ENCODE peak calls at places on chromosomes 5 and 9, in nine cellular contexts. One of them, this sample, is unnamed.

GRCh38 chr9:130999265-130999623 is 9.7 kb upstream of the LAMC3 start:
- DNase-seq in NCI-H1048: no peak
- DNase-seq in activated T-helper 1 cell treated with anti-CD3 and anti-CD28 coated beads, Interleukin-12 subunit alpha, Interleukin-12 subunit beta, Interleukin-2, Interleukin-4 antibody, amounts not matched to agents 30 ng/mL and 10 ng/mL and 1 ng/mL, durations not matched to agents 14 hours and 24 hours and 36 hours: no peak
- DNase-seq in heart left ventricle: no peak
- DNase-seq in GM12891: no peak
- DNase-seq in stimulated activated CD4-positive, alpha-beta T cell treated with anti-CD3 and anti-CD28 coated beads, Interleukin-1b, Interleukin-23, amount 100 ng/mL, for 4 hours: no peak
- DNase-seq in dorsolateral prefrontal cortex: no peak
- DNase-seq in gastrocnemius medialis: no peak
- DNase-seq in ecto neural progenitor cell: no peak
- DNase-seq in this sample: no peak

GRCh38 chr9:95103385-95104087 is 214.0 kb downstream of the FANCC start:
- DNase-seq in NCI-H1048: no peak
- DNase-seq in activated T-helper 1 cell treated with anti-CD3 and anti-CD28 coated beads, Interleukin-12 subunit alpha, Interleukin-12 subunit beta, Interleukin-2, Interleukin-4 antibody, amounts not matched to agents 30 ng/mL and 10 ng/mL and 1 ng/mL, durations not matched to agents 14 hours and 24 hours and 36 hours: no peak
- DNase-seq in heart left ventricle: no peak
- DNase-seq in GM12891: no peak
- DNase-seq in stimulated activated CD4-positive, alpha-beta T cell treated with anti-CD3 and anti-CD28 coated beads, Interleukin-1b, Interleukin-23, amount 100 ng/mL, for 4 hours: no peak
- DNase-seq in dorsolateral prefrontal cortex: peak; percentile 35
- DNase-seq in gastrocnemius medialis: no peak
- DNase-seq in ecto neural progenitor cell: no peak
- DNase-seq in this sample: no peak

GRCh38 chr5:137646761-137647160 is 89.1 kb downstream of the KLHL3 start:
- DNase-seq in NCI-H1048: no peak
- DNase-seq in activated T-helper 1 cell treated with anti-CD3 and anti-CD28 coated beads, Interleukin-12 subunit alpha, Interleukin-12 subunit beta, Interleukin-2, Interleukin-4 antibody, amounts not matched to agents 30 ng/mL and 10 ng/mL and 1 ng/mL, durations not matched to agents 14 hours and 24 hours and 36 hours: no peak
- DNase-seq in heart left ventricle: no peak
- DNase-seq in GM12891: no peak
- DNase-seq in stimulated activated CD4-positive, alpha-beta T cell treated with anti-CD3 and anti-CD28 coated beads, Interleukin-1b, Interleukin-23, amount 100 ng/mL, for 4 hours: no peak
- DNase-seq in dorsolateral prefrontal cortex: no peak
- DNase-seq in gastrocnemius medialis: no peak
- DNase-seq in ecto neural progenitor cell: no peak
- DNase-seq in this sample: no peak

GRCh38 chr5:14714706-14715105 is 50.2 kb downstream of the OTULIN start:
- DNase-seq in NCI-H1048: no peak
- DNase-seq in activated T-helper 1 cell treated with anti-CD3 and anti-CD28 coated beads, Interleukin-12 subunit alpha, Interleukin-12 subunit beta, Interleukin-2, Interleukin-4 antibody, amounts not matched to agents 30 ng/mL and 10 ng/mL and 1 ng/mL, durations not matched to agents 14 hours and 24 hours and 36 hours: no peak
- DNase-seq in heart left ventricle: no peak
- DNase-seq in GM12891: no peak
- DNase-seq in stimulated activated CD4-positive, alpha-beta T cell treated with anti-CD3 and anti-CD28 coated beads, Interleukin-1b, Interleukin-23, amount 100 ng/mL, for 4 hours: no peak
- DNase-seq in dorsolateral prefrontal cortex: no peak
- DNase-seq in gastrocnemius medialis: peak; percentile 32
- DNase-seq in ecto neural progenitor cell: no peak
- DNase-seq in this sample: no peak

GRCh38 chr5:127518319-127518621 is 830 bp downstream of the PRRC1 start:
- DNase-seq in NCI-H1048: no peak
- DNase-seq in activated T-helper 1 cell treated with anti-CD3 and anti-CD28 coated beads, Interleukin-12 subunit alpha, Interleukin-12 subunit beta, Interleukin-2, Interleukin-4 antibody, amounts not matched to agents 30 ng/mL and 10 ng/mL and 1 ng/mL, durations not matched to agents 14 hours and 24 hours and 36 hours: no peak
- DNase-seq in heart left ventricle: no peak
- DNase-seq in GM12891: peak; percentile 5
- DNase-seq in stimulated activated CD4-positive, alpha-beta T cell treated with anti-CD3 and anti-CD28 coated beads, Interleukin-1b, Interleukin-23, amount 100 ng/mL, for 4 hours: no peak
- DNase-seq in dorsolateral prefrontal cortex: no peak
- DNase-seq in gastrocnemius medialis: no peak
- DNase-seq in ecto neural progenitor cell: no peak
- DNase-seq in this sample: no peak

GRCh38 chr5:10332301-10332700 is 21.2 kb upstream of the MARCHF6 start:
- DNase-seq in NCI-H1048: no peak
- DNase-seq in activated T-helper 1 cell treated with anti-CD3 and anti-CD28 coated beads, Interleukin-12 subunit alpha, Interleukin-12 subunit beta, Interleukin-2, Interleukin-4 antibody, amounts not matched to agents 30 ng/mL and 10 ng/mL and 1 ng/mL, durations not matched to agents 14 hours and 24 hours and 36 hours: no peak
- DNase-seq in heart left ventricle: no peak
- DNase-seq in GM12891: no peak
- DNase-seq in stimulated activated CD4-positive, alpha-beta T cell treated with anti-CD3 and anti-CD28 coated beads, Interleukin-1b, Interleukin-23, amount 100 ng/mL, for 4 hours: no peak
- DNase-seq in dorsolateral prefrontal cortex: no peak
- DNase-seq in gastrocnemius medialis: no peak
- DNase-seq in ecto neural progenitor cell: no peak
- DNase-seq in this sample: no peak

GRCh38 chr5:17203329-17204132 is 13.9 kb upstream of the BASP1 start:
- DNase-seq in NCI-H1048: peak; percentile 28
- DNase-seq in activated T-helper 1 cell treated with anti-CD3 and anti-CD28 coated beads, Interleukin-12 subunit alpha, Interleukin-12 subunit beta, Interleukin-2, Interleukin-4 antibody, amounts not matched to agents 30 ng/mL and 10 ng/mL and 1 ng/mL, durations not matched to agents 14 hours and 24 hours and 36 hours: no peak
- DNase-seq in heart left ventricle: no peak
- DNase-seq in GM12891: no peak
- DNase-seq in stimulated activated CD4-positive, alpha-beta T cell treated with anti-CD3 and anti-CD28 coated beads, Interleukin-1b, Interleukin-23, amount 100 ng/mL, for 4 hours: no peak
- DNase-seq in dorsolateral prefrontal cortex: peak; percentile 30
- DNase-seq in gastrocnemius medialis: no peak
- DNase-seq in ecto neural progenitor cell: peak; percentile 52
- DNase-seq in this sample: no peak

GRCh38 chr5:125011014-125011413 is 264.6 kb upstream of the ZNF608 start:
- DNase-seq in NCI-H1048: no peak
- DNase-seq in activated T-helper 1 cell treated with anti-CD3 and anti-CD28 coated beads, Interleukin-12 subunit alpha, Interleukin-12 subunit beta, Interleukin-2, Interleukin-4 antibody, amounts not matched to agents 30 ng/mL and 10 ng/mL and 1 ng/mL, durations not matched to agents 14 hours and 24 hours and 36 hours: no peak
- DNase-seq in heart left ventricle: no peak
- DNase-seq in GM12891: no peak
- DNase-seq in stimulated activated CD4-positive, alpha-beta T cell treated with anti-CD3 and anti-CD28 coated beads, Interleukin-1b, Interleukin-23, amount 100 ng/mL, for 4 hours: no peak
- DNase-seq in dorsolateral prefrontal cortex: no peak
- DNase-seq in gastrocnemius medialis: no peak
- DNase-seq in ecto neural progenitor cell: no peak
- DNase-seq in this sample: no peak

GRCh38 chr9:33884856-33885701 is 68.1 kb downstream of the UBE2R2 start:
- DNase-seq in NCI-H1048: peak; percentile 27
- DNase-seq in activated T-helper 1 cell treated with anti-CD3 and anti-CD28 coated beads, Interleukin-12 subunit alpha, Interleukin-12 subunit beta, Interleukin-2, Interleukin-4 antibody, amounts not matched to agents 30 ng/mL and 10 ng/mL and 1 ng/mL, durations not matched to agents 14 hours and 24 hours and 36 hours: no peak
- DNase-seq in heart left ventricle: peak; percentile 53
- DNase-seq in GM12891: no peak
- DNase-seq in stimulated activated CD4-positive, alpha-beta T cell treated with anti-CD3 and anti-CD28 coated beads, Interleukin-1b, Interleukin-23, amount 100 ng/mL, for 4 hours: no peak
- DNase-seq in dorsolateral prefrontal cortex: peak; percentile 17
- DNase-seq in gastrocnemius medialis: no peak
- DNase-seq in ecto neural progenitor cell: no peak
- DNase-seq in this sample: no peak

GRCh38 chr9:85430659-85431370 is 310.9 kb downstream of the AGTPBP1 start:
- DNase-seq in NCI-H1048: no peak
- DNase-seq in activated T-helper 1 cell treated with anti-CD3 and anti-CD28 coated beads, Interleukin-12 subunit alpha, Interleukin-12 subunit beta, Interleukin-2, Interleukin-4 antibody, amounts not matched to agents 30 ng/mL and 10 ng/mL and 1 ng/mL, durations not matched to agents 14 hours and 24 hours and 36 hours: no peak
- DNase-seq in heart left ventricle: peak; percentile 31
- DNase-seq in GM12891: no peak
- DNase-seq in stimulated activated CD4-positive, alpha-beta T cell treated with anti-CD3 and anti-CD28 coated beads, Interleukin-1b, Interleukin-23, amount 100 ng/mL, for 4 hours: no peak
- DNase-seq in dorsolateral prefrontal cortex: no peak
- DNase-seq in gastrocnemius medialis: no peak
- DNase-seq in ecto neural progenitor cell: no peak
- DNase-seq in this sample: no peak

GRCh38 chr9:34793428-34793827 is 83.5 kb upstream of the CCL21 start:
- DNase-seq in NCI-H1048: no peak
- DNase-seq in activated T-helper 1 cell treated with anti-CD3 and anti-CD28 coated beads, Interleukin-12 subunit alpha, Interleukin-12 subunit beta, Interleukin-2, Interleukin-4 antibody, amounts not matched to agents 30 ng/mL and 10 ng/mL and 1 ng/mL, durations not matched to agents 14 hours and 24 hours and 36 hours: no peak
- DNase-seq in heart left ventricle: no peak
- DNase-seq in GM12891: no peak
- DNase-seq in stimulated activated CD4-positive, alpha-beta T cell treated with anti-CD3 and anti-CD28 coated beads, Interleukin-1b, Interleukin-23, amount 100 ng/mL, for 4 hours: no peak
- DNase-seq in dorsolateral prefrontal cortex: no peak
- DNase-seq in gastrocnemius medialis: no peak
- DNase-seq in ecto neural progenitor cell: no peak
- DNase-seq in this sample: no peak

GRCh38 chr5:142057697-142058056 is 44.9 kb upstream of the GNPDA1 start:
- DNase-seq in NCI-H1048: no peak
- DNase-seq in activated T-helper 1 cell treated with anti-CD3 and anti-CD28 coated beads, Interleukin-12 subunit alpha, Interleukin-12 subunit beta, Interleukin-2, Interleukin-4 antibody, amounts not matched to agents 30 ng/mL and 10 ng/mL and 1 ng/mL, durations not matched to agents 14 hours and 24 hours and 36 hours: no peak
- DNase-seq in heart left ventricle: no peak
- DNase-seq in GM12891: no peak
- DNase-seq in stimulated activated CD4-positive, alpha-beta T cell treated with anti-CD3 and anti-CD28 coated beads, Interleukin-1b, Interleukin-23, amount 100 ng/mL, for 4 hours: no peak
- DNase-seq in dorsolateral prefrontal cortex: no peak
- DNase-seq in gastrocnemius medialis: no peak
- DNase-seq in ecto neural progenitor cell: no peak
- DNase-seq in this sample: no peak

GRCh38 chr5:35009657-35010056 is 38.1 kb downstream of the AGXT2 start:
- DNase-seq in NCI-H1048: no peak
- DNase-seq in activated T-helper 1 cell treated with anti-CD3 and anti-CD28 coated beads, Interleukin-12 subunit alpha, Interleukin-12 subunit beta, Interleukin-2, Interleukin-4 antibody, amounts not matched to agents 30 ng/mL and 10 ng/mL and 1 ng/mL, durations not matched to agents 14 hours and 24 hours and 36 hours: no peak
- DNase-seq in heart left ventricle: no peak
- DNase-seq in GM12891: no peak
- DNase-seq in stimulated activated CD4-positive, alpha-beta T cell treated with anti-CD3 and anti-CD28 coated beads, Interleukin-1b, Interleukin-23, amount 100 ng/mL, for 4 hours: no peak
- DNase-seq in dorsolateral prefrontal cortex: no peak
- DNase-seq in gastrocnemius medialis: no peak
- DNase-seq in ecto neural progenitor cell: no peak
- DNase-seq in this sample: no peak

GRCh38 chr9:127561491-127562270 is 50.4 kb upstream of the STXBP1 start:
- DNase-seq in NCI-H1048: no peak
- DNase-seq in activated T-helper 1 cell treated with anti-CD3 and anti-CD28 coated beads, Interleukin-12 subunit alpha, Interleukin-12 subunit beta, Interleukin-2, Interleukin-4 antibody, amounts not matched to agents 30 ng/mL and 10 ng/mL and 1 ng/mL, durations not matched to agents 14 hours and 24 hours and 36 hours: no peak
- DNase-seq in heart left ventricle: peak; percentile 73
- DNase-seq in GM12891: no peak
- DNase-seq in stimulated activated CD4-positive, alpha-beta T cell treated with anti-CD3 and anti-CD28 coated beads, Interleukin-1b, Interleukin-23, amount 100 ng/mL, for 4 hours: no peak
- DNase-seq in dorsolateral prefrontal cortex: no peak
- DNase-seq in gastrocnemius medialis: peak; percentile 47
- DNase-seq in ecto neural progenitor cell: no peak
- DNase-seq in this sample: peak; percentile 35

GRCh38 chr5:5104550-5104949 is 35.6 kb upstream of the ADAMTS16 start:
- DNase-seq in NCI-H1048: no peak
- DNase-seq in activated T-helper 1 cell treated with anti-CD3 and anti-CD28 coated beads, Interleukin-12 subunit alpha, Interleukin-12 subunit beta, Interleukin-2, Interleukin-4 antibody, amounts not matched to agents 30 ng/mL and 10 ng/mL and 1 ng/mL, durations not matched to agents 14 hours and 24 hours and 36 hours: no peak
- DNase-seq in heart left ventricle: no peak
- DNase-seq in GM12891: no peak
- DNase-seq in stimulated activated CD4-positive, alpha-beta T cell treated with anti-CD3 and anti-CD28 coated beads, Interleukin-1b, Interleukin-23, amount 100 ng/mL, for 4 hours: no peak
- DNase-seq in dorsolateral prefrontal cortex: no peak
- DNase-seq in gastrocnemius medialis: no peak
- DNase-seq in ecto neural progenitor cell: no peak
- DNase-seq in this sample: no peak

GRCh38 chr5:171596391-171596878 is 177.0 kb downstream of the FGF18 start:
- DNase-seq in NCI-H1048: no peak
- DNase-seq in activated T-helper 1 cell treated with anti-CD3 and anti-CD28 coated beads, Interleukin-12 subunit alpha, Interleukin-12 subunit beta, Interleukin-2, Interleukin-4 antibody, amounts not matched to agents 30 ng/mL and 10 ng/mL and 1 ng/mL, durations not matched to agents 14 hours and 24 hours and 36 hours: no peak
- DNase-seq in heart left ventricle: peak; percentile 82
- DNase-seq in GM12891: no peak
- DNase-seq in stimulated activated CD4-positive, alpha-beta T cell treated with anti-CD3 and anti-CD28 coated beads, Interleukin-1b, Interleukin-23, amount 100 ng/mL, for 4 hours: no peak
- DNase-seq in dorsolateral prefrontal cortex: no peak
- DNase-seq in gastrocnemius medialis: no peak
- DNase-seq in ecto neural progenitor cell: peak; percentile 51
- DNase-seq in this sample: no peak

GRCh38 chr9:88753691-88754367 is 218.9 kb downstream of the NXNL2 start:
- DNase-seq in NCI-H1048: no peak
- DNase-seq in activated T-helper 1 cell treated with anti-CD3 and anti-CD28 coated beads, Interleukin-12 subunit alpha, Interleukin-12 subunit beta, Interleukin-2, Interleukin-4 antibody, amounts not matched to agents 30 ng/mL and 10 ng/mL and 1 ng/mL, durations not matched to agents 14 hours and 24 hours and 36 hours: no peak
- DNase-seq in heart left ventricle: peak; percentile 67
- DNase-seq in GM12891: no peak
- DNase-seq in stimulated activated CD4-positive, alpha-beta T cell treated with anti-CD3 and anti-CD28 coated beads, Interleukin-1b, Interleukin-23, amount 100 ng/mL, for 4 hours: no peak
- DNase-seq in dorsolateral prefrontal cortex: no peak
- DNase-seq in gastrocnemius medialis: no peak
- DNase-seq in ecto neural progenitor cell: no peak
- DNase-seq in this sample: no peak

GRCh38 chr5:76514254-76514653 is 108.9 kb downstream of the F2RL2 start:
- DNase-seq in NCI-H1048: no peak
- DNase-seq in activated T-helper 1 cell treated with anti-CD3 and anti-CD28 coated beads, Interleukin-12 subunit alpha, Interleukin-12 subunit beta, Interleukin-2, Interleukin-4 antibody, amounts not matched to agents 30 ng/mL and 10 ng/mL and 1 ng/mL, durations not matched to agents 14 hours and 24 hours and 36 hours: no peak
- DNase-seq in heart left ventricle: no peak
- DNase-seq in GM12891: no peak
- DNase-seq in stimulated activated CD4-positive, alpha-beta T cell treated with anti-CD3 and anti-CD28 coated beads, Interleukin-1b, Interleukin-23, amount 100 ng/mL, for 4 hours: no peak
- DNase-seq in dorsolateral prefrontal cortex: no peak
- DNase-seq in gastrocnemius medialis: no peak
- DNase-seq in ecto neural progenitor cell: no peak
- DNase-seq in this sample: no peak

GRCh38 chr5:164206196-164206595 is 700.8 kb downstream of the MAT2B start:
- DNase-seq in NCI-H1048: no peak
- DNase-seq in activated T-helper 1 cell treated with anti-CD3 and anti-CD28 coated beads, Interleukin-12 subunit alpha, Interleukin-12 subunit beta, Interleukin-2, Interleukin-4 antibody, amounts not matched to agents 30 ng/mL and 10 ng/mL and 1 ng/mL, durations not matched to agents 14 hours and 24 hours and 36 hours: no peak
- DNase-seq in heart left ventricle: no peak
- DNase-seq in GM12891: no peak
- DNase-seq in stimulated activated CD4-positive, alpha-beta T cell treated with anti-CD3 and anti-CD28 coated beads, Interleukin-1b, Interleukin-23, amount 100 ng/mL, for 4 hours: no peak
- DNase-seq in dorsolateral prefrontal cortex: no peak
- DNase-seq in gastrocnemius medialis: no peak
- DNase-seq in ecto neural progenitor cell: no peak
- DNase-seq in this sample: no peak

GRCh38 chr5:28648108-28648507 is 1609.7 kb upstream of the CDH9 start:
- DNase-seq in NCI-H1048: no peak
- DNase-seq in activated T-helper 1 cell treated with anti-CD3 and anti-CD28 coated beads, Interleukin-12 subunit alpha, Interleukin-12 subunit beta, Interleukin-2, Interleukin-4 antibody, amounts not matched to agents 30 ng/mL and 10 ng/mL and 1 ng/mL, durations not matched to agents 14 hours and 24 hours and 36 hours: no peak
- DNase-seq in heart left ventricle: no peak
- DNase-seq in GM12891: no peak
- DNase-seq in stimulated activated CD4-positive, alpha-beta T cell treated with anti-CD3 and anti-CD28 coated beads, Interleukin-1b, Interleukin-23, amount 100 ng/mL, for 4 hours: no peak
- DNase-seq in dorsolateral prefrontal cortex: no peak
- DNase-seq in gastrocnemius medialis: no peak
- DNase-seq in ecto neural progenitor cell: no peak
- DNase-seq in this sample: no peak

GRCh38 chr5:1312993-1313833 is 18.3 kb upstream of the TERT start:
- DNase-seq in NCI-H1048: no peak
- DNase-seq in activated T-helper 1 cell treated with anti-CD3 and anti-CD28 coated beads, Interleukin-12 subunit alpha, Interleukin-12 subunit beta, Interleukin-2, Interleukin-4 antibody, amounts not matched to agents 30 ng/mL and 10 ng/mL and 1 ng/mL, durations not matched to agents 14 hours and 24 hours and 36 hours: peak; percentile 61
- DNase-seq in heart left ventricle: no peak
- DNase-seq in GM12891: peak; percentile 47
- DNase-seq in stimulated activated CD4-positive, alpha-beta T cell treated with anti-CD3 and anti-CD28 coated beads, Interleukin-1b, Interleukin-23, amount 100 ng/mL, for 4 hours: no peak
- DNase-seq in dorsolateral prefrontal cortex: no peak
- DNase-seq in gastrocnemius medialis: no peak
- DNase-seq in ecto neural progenitor cell: no peak
- DNase-seq in this sample: peak; percentile 47

GRCh38 chr9:93188426-93189368 is 4.8 kb downstream of the WNK2 start:
- DNase-seq in NCI-H1048: no peak
- DNase-seq in activated T-helper 1 cell treated with anti-CD3 and anti-CD28 coated beads, Interleukin-12 subunit alpha, Interleukin-12 subunit beta, Interleukin-2, Interleukin-4 antibody, amounts not matched to agents 30 ng/mL and 10 ng/mL and 1 ng/mL, durations not matched to agents 14 hours and 24 hours and 36 hours: no peak
- DNase-seq in heart left ventricle: no peak
- DNase-seq in GM12891: no peak
- DNase-seq in stimulated activated CD4-positive, alpha-beta T cell treated with anti-CD3 and anti-CD28 coated beads, Interleukin-1b, Interleukin-23, amount 100 ng/mL, for 4 hours: no peak
- DNase-seq in dorsolateral prefrontal cortex: no peak
- DNase-seq in gastrocnemius medialis: no peak
- DNase-seq in ecto neural progenitor cell: peak; percentile 32
- DNase-seq in this sample: no peak

GRCh38 chr5:154776167-154776566 is 21.0 kb downstream of the LARP1 start:
- DNase-seq in NCI-H1048: no peak
- DNase-seq in activated T-helper 1 cell treated with anti-CD3 and anti-CD28 coated beads, Interleukin-12 subunit alpha, Interleukin-12 subunit beta, Interleukin-2, Interleukin-4 antibody, amounts not matched to agents 30 ng/mL and 10 ng/mL and 1 ng/mL, durations not matched to agents 14 hours and 24 hours and 36 hours: no peak
- DNase-seq in heart left ventricle: no peak
- DNase-seq in GM12891: no peak
- DNase-seq in stimulated activated CD4-positive, alpha-beta T cell treated with anti-CD3 and anti-CD28 coated beads, Interleukin-1b, Interleukin-23, amount 100 ng/mL, for 4 hours: no peak
- DNase-seq in dorsolateral prefrontal cortex: no peak
- DNase-seq in gastrocnemius medialis: no peak
- DNase-seq in ecto neural progenitor cell: no peak
- DNase-seq in this sample: no peak

GRCh38 chr5:176732306-176732705 is 78.1 kb upstream of the UNC5A start:
- DNase-seq in NCI-H1048: no peak
- DNase-seq in activated T-helper 1 cell treated with anti-CD3 and anti-CD28 coated beads, Interleukin-12 subunit alpha, Interleukin-12 subunit beta, Interleukin-2, Interleukin-4 antibody, amounts not matched to agents 30 ng/mL and 10 ng/mL and 1 ng/mL, durations not matched to agents 14 hours and 24 hours and 36 hours: no peak
- DNase-seq in heart left ventricle: no peak
- DNase-seq in GM12891: no peak
- DNase-seq in stimulated activated CD4-positive, alpha-beta T cell treated with anti-CD3 and anti-CD28 coated beads, Interleukin-1b, Interleukin-23, amount 100 ng/mL, for 4 hours: no peak
- DNase-seq in dorsolateral prefrontal cortex: no peak
- DNase-seq in gastrocnemius medialis: no peak
- DNase-seq in ecto neural progenitor cell: no peak
- DNase-seq in this sample: no peak

GRCh38 chr5:101292199-101292598 is 389.1 kb upstream of the ST8SIA4 start:
- DNase-seq in NCI-H1048: no peak
- DNase-seq in activated T-helper 1 cell treated with anti-CD3 and anti-CD28 coated beads, Interleukin-12 subunit alpha, Interleukin-12 subunit beta, Interleukin-2, Interleukin-4 antibody, amounts not matched to agents 30 ng/mL and 10 ng/mL and 1 ng/mL, durations not matched to agents 14 hours and 24 hours and 36 hours: no peak
- DNase-seq in heart left ventricle: no peak
- DNase-seq in GM12891: no peak
- DNase-seq in stimulated activated CD4-positive, alpha-beta T cell treated with anti-CD3 and anti-CD28 coated beads, Interleukin-1b, Interleukin-23, amount 100 ng/mL, for 4 hours: no peak
- DNase-seq in dorsolateral prefrontal cortex: no peak
- DNase-seq in gastrocnemius medialis: no peak
- DNase-seq in ecto neural progenitor cell: no peak
- DNase-seq in this sample: no peak

GRCh38 chr5:76230711-76231285 is 147.6 kb downstream of the SV2C start:
- DNase-seq in NCI-H1048: no peak
- DNase-seq in activated T-helper 1 cell treated with anti-CD3 and anti-CD28 coated beads, Interleukin-12 subunit alpha, Interleukin-12 subunit beta, Interleukin-2, Interleukin-4 antibody, amounts not matched to agents 30 ng/mL and 10 ng/mL and 1 ng/mL, durations not matched to agents 14 hours and 24 hours and 36 hours: no peak
- DNase-seq in heart left ventricle: no peak
- DNase-seq in GM12891: no peak
- DNase-seq in stimulated activated CD4-positive, alpha-beta T cell treated with anti-CD3 and anti-CD28 coated beads, Interleukin-1b, Interleukin-23, amount 100 ng/mL, for 4 hours: no peak
- DNase-seq in dorsolateral prefrontal cortex: no peak
- DNase-seq in gastrocnemius medialis: no peak
- DNase-seq in ecto neural progenitor cell: no peak
- DNase-seq in this sample: no peak

GRCh38 chr9:26243722-26244121 is 565.5 kb upstream of the TUSC1 start:
- DNase-seq in NCI-H1048: no peak
- DNase-seq in activated T-helper 1 cell treated with anti-CD3 and anti-CD28 coated beads, Interleukin-12 subunit alpha, Interleukin-12 subunit beta, Interleukin-2, Interleukin-4 antibody, amounts not matched to agents 30 ng/mL and 10 ng/mL and 1 ng/mL, durations not matched to agents 14 hours and 24 hours and 36 hours: no peak
- DNase-seq in heart left ventricle: no peak
- DNase-seq in GM12891: no peak
- DNase-seq in stimulated activated CD4-positive, alpha-beta T cell treated with anti-CD3 and anti-CD28 coated beads, Interleukin-1b, Interleukin-23, amount 100 ng/mL, for 4 hours: no peak
- DNase-seq in dorsolateral prefrontal cortex: no peak
- DNase-seq in gastrocnemius medialis: no peak
- DNase-seq in ecto neural progenitor cell: no peak
- DNase-seq in this sample: no peak

GRCh38 chr5:72817076-72817476 is 615 bp downstream of the TNPO1 start:
- DNase-seq in NCI-H1048: peak; percentile 21
- DNase-seq in activated T-helper 1 cell treated with anti-CD3 and anti-CD28 coated beads, Interleukin-12 subunit alpha, Interleukin-12 subunit beta, Interleukin-2, Interleukin-4 antibody, amounts not matched to agents 30 ng/mL and 10 ng/mL and 1 ng/mL, durations not matched to agents 14 hours and 24 hours and 36 hours: peak; percentile 10
- DNase-seq in heart left ventricle: peak; percentile 58
- DNase-seq in GM12891: peak; percentile 14
- DNase-seq in stimulated activated CD4-positive, alpha-beta T cell treated with anti-CD3 and anti-CD28 coated beads, Interleukin-1b, Interleukin-23, amount 100 ng/mL, for 4 hours: peak; percentile 5
- DNase-seq in dorsolateral prefrontal cortex: peak; percentile 47
- DNase-seq in gastrocnemius medialis: peak; percentile 31
- DNase-seq in ecto neural progenitor cell: no peak
- DNase-seq in this sample: no peak

This sample was measured in GDM1.